ENCODE peak calls at places on chromosomes 3 and 15, in four cellular contexts. T, M, N and J are unnamed samples.

GRCh38 chr3:127446756-127447155 is 143.8 kb downstream of the TPRA1 start:
- DNase-seq in T (no peak), M (no peak), N (no peak), J (no peak)

GRCh38 chr15:70025413-70026296 is 72.1 kb downstream of the TLE3 start:
- DNase-seq in T (no peak), M (no peak), N (no peak), J (no peak)

GRCh38 chr3:188664795-188665194 is 507.0 kb upstream of the TPRG1 start:
- DNase-seq in T (peak), M (no peak), N (no peak), J (no peak)

GRCh38 chr15:48774484-48774883 is 36.4 kb downstream of the CEP152 start:
- DNase-seq in T (peak), M (no peak), N (no peak), J (no peak)

GRCh38 chr15:29031502-29032228 is 145.9 kb downstream of the APBA2 start:
- DNase-seq in T (no peak), M (no peak), N (no peak), J (no peak)

GRCh38 chr15:63514533-63514943 is 10.1 kb downstream of the USP3 start:
- DNase-seq in T (peak), M (peak), N (no peak), J (no peak)

GRCh38 chr3:134298281-134298680 is 47.6 kb upstream of the RYK start:
- DNase-seq in T (no peak), M (no peak), N (no peak), J (no peak)

GRCh38 chr3:134748698-134749097 is 46.4 kb upstream of the EPHB1 start:
- DNase-seq in T (no peak), M (no peak), N (no peak), J (no peak)

GRCh38 chr3:20352547-20353164 is 166.7 kb upstream of the SGO1 start:
- DNase-seq in T (no peak), M (no peak), N (no peak), J (no peak)

GRCh38 chr3:175672119-175672689 is 813.1 kb downstream of the NAALADL2 start:
- DNase-seq in T (peak), M (peak), N (no peak), J (peak)

GRCh38 chr3:168061332-168061996 is 34.3 kb downstream of the GOLIM4 start:
- DNase-seq in T (peak), M (no peak), N (no peak), J (no peak)

GRCh38 chr3:141385386-141386079 is 17.2 kb downstream of the ZBTB38 start:
- DNase-seq in T (no peak), M (no peak), N (no peak), J (no peak)

GRCh38 chr3:11626084-11626463 is 17.6 kb downstream of the VGLL4 start:
- DNase-seq in T (no peak), M (no peak), N (no peak), J (no peak)

GRCh38 chr3:178512627-178513026 is 23.6 kb upstream of the KCNMB2 start:
- DNase-seq in T (no peak), M (no peak), N (no peak), J (no peak)

GRCh38 chr3:171459130-171459941 is 869 bp downstream of the TNIK start:
- DNase-seq in T (peak), M (no peak), N (no peak), J (no peak)

GRCh38 chr3:126537116-126537729 is 13.3 kb downstream of the CHST13 start:
- DNase-seq in T (no peak), M (no peak), N (no peak), J (no peak)

GRCh38 chr3:32947466-32948238 is 3.8 kb upstream of the CCR4 start:
- DNase-seq in T (peak), M (peak), N (peak), J (peak)

GRCh38 chr3:134326126-134326525 is 48.1 kb downstream of the AMOTL2 start:
- DNase-seq in T (no peak), M (no peak), N (no peak), J (no peak)

GRCh38 chr3:46894256-46894655 is 16.7 kb downstream of the PTH1R start:
- DNase-seq in T (no peak), M (no peak), N (no peak), J (no peak)

GRCh38 chr3:16126634-16127033 is 47.8 kb upstream of the GALNT15 start:
- DNase-seq in T (no peak), M (no peak), N (no peak), J (no peak)

GRCh38 chr3:32095431-32095830 is 11.0 kb upstream of the GPD1L start:
- DNase-seq in T (no peak), M (no peak), N (no peak), J (no peak)

GRCh38 chr3:72100062-72100511 is 315.1 kb upstream of the PROK2 start:
- DNase-seq in T (no peak), M (no peak), N (no peak), J (no peak)

GRCh38 chr3:171953300-171954022 is 85.9 kb upstream of the FNDC3B start:
- DNase-seq in T (peak), M (no peak), N (no peak), J (no peak)

GRCh38 chr3:99859855-99860254 is 42.2 kb downstream of the CMSS1 start:
- DNase-seq in T (peak), M (peak), N (no peak), J (peak)

GRCh38 chr3:186942168-186942567 is 11.8 kb downstream of the ST6GAL1 start:
- DNase-seq in T (no peak), M (no peak), N (no peak), J (no peak)

GRCh38 chr3:99967796-99968195 is 146.5 kb downstream of the FILIP1L start:
- DNase-seq in T (peak), M (no peak), N (no peak), J (no peak)